ENCODE peak calls at places on chromosomes 4 and X, in nine cellular contexts. O is stimulated activated CD8-positive, alpha-beta memory T cell treated with anti-CD3 and anti-CD28 coated beads, Interleukin-7, amount 100 ng/mL, for 1 hour; T is T-helper 1 cell; X is neural crest cell; Q is endothelial cell; P is kidney tubule cell; J is NCI-H510A treated with DMSO at 0.1 percent for 48 hours; U is body of pancreas; S is GM10248. R is an unnamed sample.

GRCh38 chr4:38154681-38155588 is 194.7 kb downstream of the PTTG2 start:
- DNase-seq in O (no peak), T (no peak), X (no peak), Q (no peak), P (no peak), J (no peak), U (peak; percentile 85), S (no peak), R (peak; percentile 73)

GRCh38 chrX:2594491-2594890 is 93.7 kb upstream of the DHRSX start:
- DNase-seq in O (no peak), T (no peak), X (no peak), Q (no peak), P (no peak), J (no peak), U (no peak), S (no peak), R (no peak)

GRCh38 chr4:137640156-137640837 is 108.0 kb upstream of the PCDH18 start:
- DNase-seq in O (no peak), T (no peak), X (no peak), Q (no peak), P (no peak), J (no peak), U (no peak), S (no peak), R (no peak)

GRCh38 chr4:6116696-6117285 is 83.6 kb downstream of the JAKMIP1 start:
- DNase-seq in O (no peak), T (no peak), X (no peak), Q (no peak), P (no peak), J (peak; percentile 31), U (no peak), S (no peak), R (no peak)

GRCh38 chr4:26372525-26373172 is 51.8 kb downstream of the RBPJ start:
- DNase-seq in O (no peak), T (peak; percentile 19), X (no peak), Q (no peak), P (peak; percentile 70), J (peak; percentile 52), U (peak; percentile 57), S (peak; percentile 48), R (peak; percentile 60)

GRCh38 chr4:10203851-10204250 is 87.3 kb upstream of the WDR1 start:
- DNase-seq in O (no peak), T (no peak), X (no peak), Q (no peak), P (no peak), J (no peak), U (no peak), S (no peak), R (no peak)

GRCh38 chr4:1407657-1408333 is 1.6 kb upstream of the NKX1-1 start:
- DNase-seq in O (no peak), T (no peak), X (no peak), Q (no peak), P (no peak), J (no peak), U (no peak), S (no peak), R (no peak)

GRCh38 chrX:53285591-53285990 is 4.2 kb upstream of the IQSEC2 start:
- DNase-seq in O (no peak), T (no peak), X (no peak), Q (no peak), P (no peak), J (no peak), U (no peak), S (no peak), R (no peak)

GRCh38 chrX:3244955-3245354 is 101.5 kb downstream of the MXRA5 start:
- DNase-seq in O (no peak), T (no peak), X (no peak), Q (no peak), P (peak; percentile 9), J (peak; percentile 1), U (no peak), S (no peak), R (peak; percentile 20)

GRCh38 chr4:54169176-54169575 is 59.9 kb upstream of the PDGFRA start:
- DNase-seq in O (no peak), T (no peak), X (no peak), Q (no peak), P (peak; percentile 14), J (no peak), U (no peak), S (no peak), R (no peak)

R was measured in bronchial epithelial cell.